ENCODE peak calls at places on chromosomes 13 and 19, in nine cellular contexts. One of them, this sample, is unnamed.

GRCh38 chr13:46759861-46760260 is 37.1 kb downstream of the ESD start:
- DNase-seq in stomach: no peak
- DNase-seq in lower lobe of right lung: no peak
- DNase-seq in uterus: no peak
- DNase-seq in keratinocyte: no peak
- DNase-seq in right lobe of liver: peak; percentile 50
- DNase-seq in ascending aorta: no peak
- DNase-seq in left ventricle myocardium inferior: no peak
- DNase-seq in adrenal gland: no peak
- DNase-seq in this sample: no peak

GRCh38 chr13:48542581-48543341 is 9.9 kb upstream of the RCBTB2 start:
- DNase-seq in ascending aorta: peak; percentile 71
- DNase-seq in adrenal gland: peak; percentile 68
- DNase-seq in stomach: peak; percentile 58
- DNase-seq in keratinocyte: no peak
- DNase-seq in left ventricle myocardium inferior: peak; percentile 64
- DNase-seq in uterus: peak; percentile 47
- DNase-seq in lower lobe of right lung: peak; percentile 55
- DNase-seq in right lobe of liver: peak; percentile 68
- DNase-seq in this sample: no peak

GRCh38 chr13:95323930-95324662 is 22.8 kb upstream of the ABCC4 start:
- DNase-seq in lower lobe of right lung: no peak
- DNase-seq in uterus: no peak
- DNase-seq in ascending aorta: no peak
- DNase-seq in keratinocyte: no peak
- DNase-seq in left ventricle myocardium inferior: no peak
- DNase-seq in adrenal gland: peak; percentile 53
- DNase-seq in stomach: no peak
- DNase-seq in right lobe of liver: no peak
- DNase-seq in this sample: no peak

GRCh38 chr19:35117791-35118190 is 2.2 kb downstream of the FXYD3 start:
- DNase-seq in adrenal gland: no peak
- DNase-seq in uterus: no peak
- DNase-seq in lower lobe of right lung: no peak
- DNase-seq in left ventricle myocardium inferior: no peak
- DNase-seq in keratinocyte: no peak
- DNase-seq in right lobe of liver: no peak
- DNase-seq in stomach: peak; percentile 61
- DNase-seq in ascending aorta: no peak
- DNase-seq in this sample: no peak

GRCh38 chr13:96091932-96092253 is 2.0 kb downstream of the HS6ST3 start:
- DNase-seq in left ventricle myocardium inferior: no peak
- DNase-seq in stomach: no peak
- DNase-seq in keratinocyte: no peak
- DNase-seq in right lobe of liver: no peak
- DNase-seq in adrenal gland: no peak
- DNase-seq in uterus: no peak
- DNase-seq in ascending aorta: no peak
- DNase-seq in lower lobe of right lung: no peak
- DNase-seq in this sample: no peak

GRCh38 chr13:99087954-99088491 is 110.2 kb upstream of the DOCK9 start:
- DNase-seq in ascending aorta: no peak
- DNase-seq in adrenal gland: no peak
- DNase-seq in stomach: no peak
- DNase-seq in keratinocyte: peak; percentile 7
- DNase-seq in lower lobe of right lung: no peak
- DNase-seq in uterus: no peak
- DNase-seq in right lobe of liver: no peak
- DNase-seq in left ventricle myocardium inferior: no peak
- DNase-seq in this sample: no peak

GRCh38 chr13:49214917-49215376 is 5.2 kb upstream of the MLNR start:
- DNase-seq in uterus: no peak
- DNase-seq in left ventricle myocardium inferior: no peak
- DNase-seq in stomach: peak; percentile 42
- DNase-seq in right lobe of liver: peak; percentile 61
- DNase-seq in lower lobe of right lung: peak; percentile 71
- DNase-seq in keratinocyte: no peak
- DNase-seq in ascending aorta: no peak
- DNase-seq in adrenal gland: peak; percentile 68
- DNase-seq in this sample: no peak

GRCh38 chr19:51799311-51799997 is 4.5 kb downstream of the FPR3 start:
- DNase-seq in stomach: peak; percentile 39
- DNase-seq in adrenal gland: peak; percentile 97
- DNase-seq in keratinocyte: no peak
- DNase-seq in left ventricle myocardium inferior: peak; percentile 89
- DNase-seq in right lobe of liver: peak; percentile 70
- DNase-seq in lower lobe of right lung: peak; percentile 78
- DNase-seq in uterus: peak; percentile 78
- DNase-seq in ascending aorta: peak; percentile 89
- DNase-seq in this sample: no peak

GRCh38 chr13:43159007-43159406 is 135.6 kb downstream of the DNAJC15 start:
- DNase-seq in right lobe of liver: no peak
- DNase-seq in left ventricle myocardium inferior: no peak
- DNase-seq in adrenal gland: no peak
- DNase-seq in uterus: no peak
- DNase-seq in stomach: no peak
- DNase-seq in lower lobe of right lung: no peak
- DNase-seq in keratinocyte: no peak
- DNase-seq in ascending aorta: no peak
- DNase-seq in this sample: no peak

GRCh38 chr19:18044825-18045304 is 36.9 kb downstream of the ARRDC2 start:
- DNase-seq in lower lobe of right lung: peak; percentile 86
- DNase-seq in right lobe of liver: peak; percentile 79
- DNase-seq in keratinocyte: no peak
- DNase-seq in ascending aorta: peak; percentile 85
- DNase-seq in uterus: peak; percentile 38
- DNase-seq in left ventricle myocardium inferior: peak; percentile 74
- DNase-seq in adrenal gland: peak; percentile 86
- DNase-seq in stomach: peak; percentile 86
- DNase-seq in this sample: no peak

GRCh38 chr19:51727349-51727880 is 3.6 kb upstream of the HAS1 start:
- DNase-seq in ascending aorta: no peak
- DNase-seq in lower lobe of right lung: no peak
- DNase-seq in keratinocyte: no peak
- DNase-seq in left ventricle myocardium inferior: no peak
- DNase-seq in stomach: no peak
- DNase-seq in uterus: no peak
- DNase-seq in right lobe of liver: no peak
- DNase-seq in adrenal gland: no peak
- DNase-seq in this sample: no peak

GRCh38 chr13:33110713-33111413 is 94.6 kb downstream of the KL start:
- DNase-seq in left ventricle myocardium inferior: peak; percentile 65
- DNase-seq in ascending aorta: peak; percentile 77
- DNase-seq in lower lobe of right lung: peak; percentile 52
- DNase-seq in stomach: no peak
- DNase-seq in uterus: no peak
- DNase-seq in adrenal gland: peak; percentile 70
- DNase-seq in keratinocyte: no peak
- DNase-seq in right lobe of liver: no peak
- DNase-seq in this sample: no peak
- H3K4me1 ChIP-seq in left ventricle myocardium inferior: peaks cover 76% of the 10 kb centered on the region
- H3K4me1 ChIP-seq in ascending aorta: peaks cover 24% of the 10 kb centered on the region
- H3K4me1 ChIP-seq in lower lobe of right lung: peaks cover 60% of the 10 kb centered on the region
- H3K4me1 ChIP-seq in stomach: peaks cover 64% of the 10 kb centered on the region
- H3K4me1 ChIP-seq in uterus: no peaks in the 10 kb centered on the region
- H3K4me1 ChIP-seq in adrenal gland: peaks cover 30% of the 10 kb centered on the region
- H3K4me1 ChIP-seq in keratinocyte: no peaks in the 10 kb centered on the region
- H3K4me1 ChIP-seq in right lobe of liver: peaks cover 10% of the 10 kb centered on the region
- H3K4me1 ChIP-seq in this sample: no peaks in the 10 kb centered on the region

DNA sequence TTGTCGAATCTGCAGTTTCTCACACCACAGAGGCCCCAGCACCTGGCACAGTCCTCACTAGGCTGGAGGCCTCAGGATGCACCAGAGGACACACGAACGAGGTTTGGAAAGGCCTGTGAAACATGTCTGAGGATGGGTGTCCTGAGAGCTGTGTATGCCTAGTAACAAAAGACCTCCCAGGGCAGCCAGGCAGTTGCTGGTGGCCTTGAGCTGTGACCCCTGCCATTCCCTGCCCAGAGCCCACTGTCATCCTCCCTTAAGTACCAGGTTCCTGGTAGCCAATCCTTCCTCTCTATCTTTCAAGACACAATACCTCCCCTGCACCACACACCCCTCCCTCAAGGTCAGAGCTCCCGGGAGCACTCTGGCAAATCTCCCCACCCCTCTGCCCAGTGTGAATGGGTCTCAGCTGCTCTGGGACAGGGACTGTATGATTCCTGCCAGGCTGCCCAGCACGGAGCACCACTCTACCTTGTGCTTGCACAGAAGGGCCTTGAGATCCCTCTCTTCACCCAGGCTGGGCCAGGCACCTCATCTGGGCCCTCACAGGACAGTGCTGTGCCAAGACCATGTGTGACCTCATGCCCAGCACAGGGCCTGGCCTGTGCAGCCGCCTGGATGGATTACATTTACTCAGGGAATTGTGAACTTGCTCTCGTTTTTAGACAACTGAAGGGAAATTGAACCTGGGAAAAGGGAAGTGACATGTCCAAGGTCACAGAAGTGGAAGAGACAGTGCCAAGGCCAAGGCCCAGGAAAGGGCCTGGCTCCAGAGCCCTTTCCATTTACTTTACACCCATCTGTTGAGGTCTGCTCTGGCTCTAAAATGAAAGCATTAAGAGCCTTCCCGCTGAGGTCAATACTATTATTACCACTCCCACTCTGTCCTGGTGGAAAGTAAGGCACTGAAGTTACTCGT is 2.2 kb downstream of the ZNF787 start:
- DNase-seq in right lobe of liver: no peak
- DNase-seq in stomach: no peak
- DNase-seq in ascending aorta: no peak
- DNase-seq in adrenal gland: peak; percentile 82
- DNase-seq in uterus: no peak
- DNase-seq in keratinocyte: no peak
- DNase-seq in lower lobe of right lung: peak; percentile 45
- DNase-seq in left ventricle myocardium inferior: no peak
- DNase-seq in this sample: no peak
- H3K4me1 ChIP-seq in right lobe of liver: peaks cover 39% of the 10 kb centered on the region
- H3K4me1 ChIP-seq in stomach: peaks cover 50% of the 10 kb centered on the region
- H3K4me1 ChIP-seq in ascending aorta: peaks cover 13% of the 10 kb centered on the region
- H3K4me1 ChIP-seq in adrenal gland: peaks cover 28% of the 10 kb centered on the region
- H3K4me1 ChIP-seq in uterus: peaks cover 12% of the 10 kb centered on the region
- H3K4me1 ChIP-seq in keratinocyte: peaks cover 18% of the 10 kb centered on the region
- H3K4me1 ChIP-seq in lower lobe of right lung: peaks cover 53% of the 10 kb centered on the region
- H3K4me1 ChIP-seq in left ventricle myocardium inferior: peaks cover 69% of the 10 kb centered on the region
- H3K4me1 ChIP-seq in this sample: peaks cover 3% of the 10 kb centered on the region

DNA sequence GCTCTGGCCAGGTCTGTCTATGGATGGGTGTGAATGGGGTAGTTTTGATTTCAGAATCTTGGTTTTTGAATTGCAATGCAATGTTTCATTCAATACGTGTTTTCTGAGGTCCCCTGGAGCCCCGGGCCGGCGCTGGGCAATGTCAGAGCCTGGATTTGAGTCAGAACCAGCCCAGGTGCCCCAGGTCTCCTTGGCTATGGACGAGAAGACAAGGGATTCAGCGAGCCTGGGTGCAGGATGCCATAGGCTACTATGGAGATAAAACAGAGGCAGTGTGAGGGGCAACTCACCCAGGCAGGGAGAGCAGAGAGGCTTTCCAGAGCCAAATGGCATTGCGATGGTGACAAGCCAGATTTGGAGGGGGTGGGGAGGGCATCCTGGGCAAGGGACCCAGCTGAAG is 1.2 kb upstream of the RPL13A start:
- DNase-seq in right lobe of liver: no peak
- DNase-seq in stomach: no peak
- DNase-seq in left ventricle myocardium inferior: no peak
- DNase-seq in keratinocyte: no peak
- DNase-seq in ascending aorta: no peak
- DNase-seq in lower lobe of right lung: no peak
- DNase-seq in uterus: no peak
- DNase-seq in adrenal gland: no peak
- DNase-seq in this sample: no peak
- H3K4me1 ChIP-seq in right lobe of liver: peaks cover 14% of the 10 kb centered on the region
- H3K4me1 ChIP-seq in stomach: peaks cover 25% of the 10 kb centered on the region
- H3K4me1 ChIP-seq in left ventricle myocardium inferior: peaks cover 39% of the 10 kb centered on the region
- H3K4me1 ChIP-seq in keratinocyte: peaks cover 9% of the 10 kb centered on the region
- H3K4me1 ChIP-seq in ascending aorta: peaks cover 10% of the 10 kb centered on the region
- H3K4me1 ChIP-seq in lower lobe of right lung: peaks cover 30% of the 10 kb centered on the region
- H3K4me1 ChIP-seq in uterus: peaks cover 9% of the 10 kb centered on the region
- H3K4me1 ChIP-seq in adrenal gland: peaks cover 14% of the 10 kb centered on the region
- H3K4me1 ChIP-seq in this sample: no peaks in the 10 kb centered on the region

DNA sequence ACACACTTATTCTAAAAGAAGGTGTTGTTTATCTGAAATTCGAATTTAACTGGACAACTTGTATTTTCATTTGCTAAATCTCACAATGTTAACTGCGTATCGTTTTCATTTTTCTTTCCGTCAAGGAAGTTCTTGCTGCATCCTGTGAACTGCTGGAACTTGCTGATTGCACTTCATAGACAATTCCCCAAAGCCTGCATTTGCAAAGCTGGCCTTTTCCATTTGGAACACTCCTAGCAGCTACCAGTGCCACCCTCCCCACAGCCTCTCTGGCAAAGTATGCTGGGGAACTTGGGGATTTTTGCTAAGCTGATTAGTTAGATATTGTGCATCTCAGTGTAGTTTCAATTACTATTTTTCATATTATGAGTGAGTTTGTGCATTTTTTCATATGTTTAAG is 20.4 kb upstream of the ARGLU1 start:
- DNase-seq in lower lobe of right lung: no peak
- DNase-seq in ascending aorta: no peak
- DNase-seq in keratinocyte: no peak
- DNase-seq in left ventricle myocardium inferior: no peak
- DNase-seq in right lobe of liver: no peak
- DNase-seq in adrenal gland: no peak
- DNase-seq in stomach: no peak
- DNase-seq in uterus: no peak
- DNase-seq in this sample: no peak
- H3K4me1 ChIP-seq in lower lobe of right lung: no peaks in the 10 kb centered on the region
- H3K4me1 ChIP-seq in ascending aorta: no peaks in the 10 kb centered on the region
- H3K4me1 ChIP-seq in keratinocyte: no peaks in the 10 kb centered on the region
- H3K4me1 ChIP-seq in left ventricle myocardium inferior: peaks cover 14% of the 10 kb centered on the region
- H3K4me1 ChIP-seq in right lobe of liver: no peaks in the 10 kb centered on the region
- H3K4me1 ChIP-seq in adrenal gland: no peaks in the 10 kb centered on the region
- H3K4me1 ChIP-seq in stomach: no peaks in the 10 kb centered on the region
- H3K4me1 ChIP-seq in uterus: no peaks in the 10 kb centered on the region
- H3K4me1 ChIP-seq in this sample: no peaks in the 10 kb centered on the region

GRCh38 chr13:39415003-39415402 is 188.0 kb downstream of the LHFPL6 start:
- DNase-seq in stomach: no peak
- DNase-seq in lower lobe of right lung: no peak
- DNase-seq in keratinocyte: no peak
- DNase-seq in right lobe of liver: no peak
- DNase-seq in adrenal gland: no peak
- DNase-seq in uterus: peak; percentile 22
- DNase-seq in ascending aorta: no peak
- DNase-seq in left ventricle myocardium inferior: no peak
- DNase-seq in this sample: no peak
- H3K4me1 ChIP-seq in stomach: no peaks in the 10 kb centered on the region
- H3K4me1 ChIP-seq in lower lobe of right lung: peaks cover 33% of the 10 kb centered on the region
- H3K4me1 ChIP-seq in keratinocyte: peaks cover 5% of the 10 kb centered on the region
- H3K4me1 ChIP-seq in right lobe of liver: no peaks in the 10 kb centered on the region
- H3K4me1 ChIP-seq in adrenal gland: no peaks in the 10 kb centered on the region
- H3K4me1 ChIP-seq in uterus: peaks cover 7% of the 10 kb centered on the region
- H3K4me1 ChIP-seq in ascending aorta: no peaks in the 10 kb centered on the region
- H3K4me1 ChIP-seq in left ventricle myocardium inferior: peaks cover 92% of the 10 kb centered on the region
- H3K4me1 ChIP-seq in this sample: peaks cover 1% of the 10 kb centered on the region

This sample was measured in iPS DF 6.9.